ENCODE peak calls at places on chromosome 17, in four cellular contexts. O, K, G and N are unnamed samples.

GRCh38 chr17:74043976-74044375 is 159.5 kb upstream of the RPL38 start:
- DNase-seq in O (no peak), K (no peak), G (no peak), N (no peak)

GRCh38 chr17:15409721-15410247 is 57.6 kb downstream of the CDRT4 start:
- DNase-seq in G (no peak), K (no peak), O (no peak), N (no peak)

GRCh38 chr17:28221751-28222414 is 97.1 kb upstream of the TMEM97 start:
- DNase-seq in O (no peak), K (no peak), G (no peak), N (no peak)

GRCh38 chr17:62704381-62704971 is 77.0 kb downstream of the MRC2 start:
- DNase-seq in O (no peak), G (no peak), K (peak; percentile 44), N (no peak)

GRCh38 chr17:74619077-74619673 is 4.4 kb downstream of the CD300E start:
- DNase-seq in O (no peak), K (no peak), G (no peak), N (no peak)

GRCh38 chr17:45700171-45701090 is 83.7 kb upstream of the CRHR1 start:
- DNase-seq in O (no peak), G (no peak), K (no peak), N (no peak)

GRCh38 chr17:63942309-63942985 is 10.3 kb upstream of the CD79B start:
- DNase-seq in G (no peak), O (no peak), K (no peak), N (no peak)

GRCh38 chr17:61385869-61386245 is 13.8 kb upstream of the TBX2 start:
- DNase-seq in G (no peak), O (no peak), K (no peak), N (no peak)

GRCh38 chr17:57663326-57664070 is 81.6 kb downstream of the CCDC182 start:
- DNase-seq in K (no peak), O (no peak), G (no peak), N (no peak)

GRCh38 chr17:43019418-43019817 is 2.8 kb downstream of the VAT1 start:
- DNase-seq in O (no peak), G (no peak), K (peak; percentile 40), N (no peak)

GRCh38 chr17:61537264-61537771 is 53.7 kb downstream of the NACA2 start:
- DNase-seq in O (no peak), G (no peak), K (no peak), N (no peak)

GRCh38 chr17:10313037-10313672 is 59.7 kb downstream of the MYH13 start:
- DNase-seq in O (no peak), K (no peak), G (no peak), N (no peak)

GRCh38 chr17:44757045-44757917 is 1.5 kb upstream of the ADAM11 start:
- DNase-seq in O (no peak), G (no peak), K (no peak), N (no peak)

GRCh38 chr17:76635659-76636360 is 7.7 kb downstream of the ST6GALNAC1 start:
- DNase-seq in G (no peak), O (no peak), K (no peak), N (no peak)

GRCh38 chr17:66675991-66676371 is 158.9 kb upstream of the CACNG5 start:
- DNase-seq in O (no peak), K (no peak), G (no peak), N (no peak)

GRCh38 chr17:57182621-57183020 is 73.7 kb upstream of the MSI2 start:
- DNase-seq in G (no peak), K (no peak), O (no peak), N (no peak)

GRCh38 chr17:83198366-83199341 is 119.2 kb downstream of the METRNL start:
- DNase-seq in K (no peak), O (no peak), G (no peak), N (no peak)

GRCh38 chr17:16929757-16930520 is 42.0 kb downstream of the TNFRSF13B start:
- DNase-seq in O (no peak), G (no peak), K (no peak), N (no peak)

GRCh38 chr17:30021708-30022317 is 80.4 kb downstream of the EFCAB5 start:
- DNase-seq in O (no peak), K (peak; percentile 39), G (peak; percentile 34), N (no peak)

GRCh38 chr17:8237175-8237574 is 10.7 kb downstream of the CTC1 start:
- DNase-seq in O (no peak), K (peak; percentile 28), G (no peak), N (no peak)

GRCh38 chr17:56038136-56038535 is 115.1 kb upstream of the ANKFN1 start:
- DNase-seq in K (no peak), O (no peak), G (no peak), N (no peak)
- TF ChIP-seq RFX5 in K (no peak), O (no peak), G (no peak), N (no peak)

GRCh38 chr17:32475258-32475657 is 11.5 kb upstream of the CDK5R1 start:
- DNase-seq in G (no peak), O (no peak), K (no peak), N (no peak)
- TF ChIP-seq CBX5 in G (no peak), O (no peak), K (no peak), N (no peak)

DNA sequence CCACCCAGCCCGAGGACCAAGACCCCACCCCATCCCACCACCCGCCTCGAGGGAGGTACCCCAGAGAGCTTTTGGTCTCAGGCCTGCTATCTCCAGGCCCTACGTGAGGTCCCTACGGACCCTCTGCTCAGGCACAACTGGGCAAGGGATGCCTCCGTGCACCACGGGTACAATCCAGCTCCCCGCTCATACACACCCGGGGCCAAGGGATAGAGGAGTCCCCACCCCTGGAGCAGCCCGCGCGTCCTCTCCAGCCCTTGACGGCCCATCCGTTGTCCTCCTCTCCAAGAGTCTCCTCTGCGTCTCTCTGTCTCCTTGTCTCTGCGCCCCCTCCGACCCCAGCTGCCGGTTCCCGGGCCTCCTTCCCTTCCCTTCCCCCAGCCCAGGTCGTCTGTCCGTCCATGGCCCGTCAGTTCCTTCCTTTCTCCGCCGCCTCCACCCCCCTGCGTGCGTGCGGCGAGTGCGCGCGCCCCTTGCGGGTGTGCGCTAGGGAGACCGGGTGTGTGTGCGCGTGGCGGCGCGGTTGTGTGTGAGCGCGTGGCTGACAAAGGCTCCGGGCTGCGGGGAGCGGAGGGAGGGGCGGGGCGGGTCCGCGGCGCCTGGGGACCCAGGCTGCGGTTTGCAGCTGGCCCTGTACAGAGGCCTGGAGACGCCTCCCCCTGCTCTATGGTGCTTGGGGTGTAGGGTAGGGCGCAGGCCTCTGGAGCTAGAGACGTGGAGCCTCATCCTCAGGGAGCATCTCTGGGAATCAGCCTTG is 928 bp downstream of the SPNS2 start:
- DNase-seq in G (no peak), K (peak; percentile 32), O (no peak), N (no peak)
- TF ChIP-seq RFX5 in G (no peak), K (no peak), O (no peak), N (no peak)

DNA sequence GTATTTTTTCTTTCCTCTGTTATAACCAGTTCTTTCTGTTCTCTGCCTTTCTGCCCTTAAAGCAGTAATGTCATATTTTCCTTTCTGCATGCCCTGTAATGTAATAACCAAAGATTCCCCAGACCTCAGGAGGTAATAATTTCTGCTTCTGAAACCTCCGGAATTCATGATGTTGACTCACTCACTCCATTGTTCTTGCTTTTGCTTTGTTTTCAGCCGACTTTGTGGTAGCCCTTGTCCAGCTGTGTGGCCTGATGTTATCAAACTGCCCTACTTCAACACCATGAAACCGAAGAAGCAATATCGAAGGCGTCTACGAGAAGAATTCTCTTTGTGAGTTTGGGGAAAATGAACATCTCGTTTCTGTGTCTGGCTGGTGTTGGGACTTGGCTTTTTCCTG is 55.9 kb downstream of the CDK12 start:
- DNase-seq in G (no peak), O (no peak), K (no peak), N (no peak)
- TF ChIP-seq CBX5 in G (no peak), O (no peak), K (no peak), N (no peak)

GRCh38 chr17:41474863-41475262 is 6.1 kb downstream of the KRT35 start:
- DNase-seq in G (no peak), O (no peak), K (no peak), N (no peak)
- TF ChIP-seq RFX5 in G (no peak), O (no peak), K (no peak), N (no peak)

GRCh38 chr17:7183433-7184090 is 4.4 kb upstream of the ASGR1 start:
- DNase-seq in O (no peak), G (peak; percentile 72), K (no peak), N (no peak)

GRCh38 chr17:7190276-7190917 is 11.2 kb upstream of the ASGR1 start:
- DNase-seq in G (no peak), K (no peak), O (no peak), N (no peak)

GRCh38 chr17:7184647-7185046 is 5.5 kb upstream of the ASGR1 start:
- DNase-seq in O (no peak), K (no peak), G (no peak), N (no peak)

GRCh38 chr17:7184091-7184488 is 4.9 kb upstream of the ASGR1 start:
- DNase-seq in K (no peak), O (no peak), G (peak; percentile 84), N (no peak)

GRCh38 chr17:7186241-7186640 is 7.1 kb upstream of the ASGR1 start:
- DNase-seq in G (peak; percentile 61), K (peak; percentile 41), O (no peak), N (no peak)
- TF ChIP-seq CBX5 in G (no peak), K (no peak), O (no peak), N (no peak)

GRCh38 chr17:47898246-47898645 is 2.2 kb downstream of the SP2 start:
- DNase-seq in O (no peak), K (no peak), G (no peak), N (no peak)

GRCh38 chr17:47895856-47896671 is at the start of gene SP2:
- DNase-seq in G (peak; percentile 100), O (peak; percentile 100), K (peak; percentile 99), N (peak; percentile 100)

GRCh38 chr17:47897561-47897960 is 1.5 kb downstream of the SP2 start:
- DNase-seq in G (no peak), O (no peak), K (no peak), N (no peak)

GRCh38 chr17:47895254-47895855 is 681 bp upstream of the SP2 start:
- DNase-seq in O (no peak), K (no peak), G (no peak), N (no peak)

DNA sequence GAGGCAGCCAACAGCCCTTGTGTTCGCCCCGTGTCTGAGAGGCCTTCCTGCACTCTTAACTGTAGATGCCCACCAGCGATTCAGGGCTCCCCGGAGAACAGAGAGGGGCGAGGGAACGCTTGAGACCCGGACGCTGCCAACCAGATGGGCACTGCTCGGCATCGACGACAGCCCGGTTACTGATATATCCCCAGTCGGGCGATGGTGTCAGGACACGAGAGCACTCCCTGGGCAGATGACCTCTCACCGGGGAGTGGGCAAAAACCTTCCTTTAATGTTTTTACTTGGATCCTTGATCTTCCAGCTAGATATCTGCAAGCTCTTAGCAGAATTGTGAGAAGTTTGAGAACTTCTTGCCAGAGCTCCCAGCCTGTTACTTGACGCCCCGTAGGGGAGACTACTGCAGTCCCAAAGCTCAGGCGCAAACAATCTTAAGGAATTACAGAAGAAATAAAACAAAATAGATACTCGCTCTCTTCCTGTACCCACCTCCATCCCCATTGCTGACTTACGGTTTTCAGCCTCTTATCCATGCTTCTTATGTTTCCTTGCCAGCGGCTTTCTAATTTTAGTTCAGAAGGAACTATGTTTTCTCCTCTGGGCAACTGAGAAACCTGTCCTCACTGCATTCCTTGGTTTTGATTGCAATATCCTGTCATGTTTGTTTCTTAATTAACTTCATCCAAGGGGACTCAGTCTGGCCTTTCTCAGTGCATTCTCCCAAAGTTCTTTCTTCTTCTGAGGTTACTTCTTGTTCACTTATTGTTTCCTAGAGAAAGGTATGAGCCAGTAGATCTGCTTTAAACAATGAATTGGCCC is 845 bp downstream of the SP2 start:
- DNase-seq in O (no peak), G (no peak), K (no peak), N (no peak)
- TF ChIP-seq RFX5 in O (no peak), G (no peak), K (no peak), N (no peak)

GRCh38 chr17:12070561-12070960 is 49.9 kb downstream of the MAP2K4 start:
- DNase-seq in G (no peak), O (no peak), K (no peak), N (no peak)
- TF ChIP-seq CBX5 in G (no peak), O (no peak), K (no peak), N (no peak)